ENCODE peak calls at places on chromosomes 4 and X, in eight cellular contexts. L, E, P, O, K, T, B and Q are unnamed samples.

GRCh38 chr4:40809058-40809457 is 59.3 kb downstream of the NSUN7 start:
- DNase-seq in L (no peak), E (no peak), P (no peak), O (no peak), K (no peak), T (no peak), B (no peak), Q (no peak)

GRCh38 chr4:111064342-111064993 is 441.6 kb upstream of the PITX2 start:
- DNase-seq in L (no peak), E (peak), P (no peak), O (peak), K (peak), T (no peak), B (no peak), Q (no peak)

GRCh38 chr4:55312491-55313101 is 33.4 kb upstream of the SRD5A3 start:
- DNase-seq in L (no peak), E (peak), P (peak), O (peak), K (peak), T (peak), B (peak), Q (peak)

GRCh38 chr4:72977936-72978485 is 91.5 kb downstream of the COX18 start:
- DNase-seq in L (no peak), E (no peak), P (no peak), O (peak), K (no peak), T (no peak), B (no peak), Q (no peak)

GRCh38 chr4:158042591-158043030 is 130.2 kb downstream of the GASK1B start:
- DNase-seq in L (no peak), E (peak), P (no peak), O (peak), K (peak), T (no peak), B (no peak), Q (no peak)

GRCh38 chr4:1465173-1466033 is 59.2 kb upstream of the NKX1-1 start:
- DNase-seq in L (peak), E (no peak), P (no peak), O (no peak), K (no peak), T (no peak), B (no peak), Q (no peak)

GRCh38 chrX:37302569-37302968 is 46.6 kb upstream of the PRRG1 start:
- DNase-seq in L (no peak), E (peak), P (no peak), O (peak), K (peak), T (peak), B (no peak), Q (no peak)

GRCh38 chr4:4746444-4746843 is 113.0 kb upstream of the MSX1 start:
- DNase-seq in L (no peak), E (no peak), P (no peak), O (no peak), K (no peak), T (no peak), B (no peak), Q (no peak)

GRCh38 chr4:110480031-110480549 is 4.1 kb downstream of the ENPEP start:
- DNase-seq in L (no peak), E (peak), P (no peak), O (peak), K (peak), T (no peak), B (no peak), Q (no peak)

GRCh38 chr4:69731261-69731660 is 29.2 kb downstream of the SULT1B1 start:
- DNase-seq in L (no peak), E (no peak), P (no peak), O (peak), K (peak), T (no peak), B (no peak), Q (no peak)

GRCh38 chr4:159685406-159686092 is 582.7 kb downstream of the RAPGEF2 start:
- DNase-seq in L (no peak), E (no peak), P (no peak), O (no peak), K (no peak), T (no peak), B (no peak), Q (no peak)

GRCh38 chrX:42079968-42080367 is 156.6 kb upstream of the CASK start:
- DNase-seq in L (no peak), E (no peak), P (no peak), O (no peak), K (no peak), T (no peak), B (no peak), Q (no peak)

GRCh38 chr4:125346616-125347015 is 31.9 kb downstream of the FAT4 start:
- DNase-seq in L (no peak), E (no peak), P (no peak), O (no peak), K (no peak), T (no peak), B (no peak), Q (no peak)